ENCODE peak calls at places on chromosomes 12 and 14, in nine cellular contexts. One of them, this sample, is unnamed.
A peak's percentile ranks its signal among the peaks of the same experiment; 100 is the strongest.

GRCh38 chr12:44589697-44590096 is 286.4 kb downstream of the NELL2 start:
- DNase-seq in MM.1S: no peak
- DNase-seq in HepG2: no peak
- DNase-seq in PC-9: peak; percentile 41
- DNase-seq in upper lobe of left lung: no peak
- DNase-seq in right lobe of liver: no peak
- DNase-seq in sigmoid colon: no peak
- DNase-seq in Karpas-422: no peak
- DNase-seq in GM23338: no peak
- DNase-seq in this sample: no peak

GRCh38 chr14:45526715-45527549 is 273.9 kb upstream of the MIS18BP1 start:
- DNase-seq in GM23338: peak; percentile 85
- DNase-seq in HepG2: peak; percentile 63
- DNase-seq in right lobe of liver: no peak
- DNase-seq in PC-9: peak; percentile 56
- DNase-seq in upper lobe of left lung: no peak
- DNase-seq in sigmoid colon: no peak
- DNase-seq in Karpas-422: peak; percentile 85
- DNase-seq in MM.1S: peak; percentile 10
- DNase-seq in this sample: no peak

GRCh38 chr14:61573748-61574513 is 121.4 kb upstream of the HIF1A start:
- DNase-seq in Karpas-422: no peak
- DNase-seq in PC-9: peak; percentile 78
- DNase-seq in HepG2: no peak
- DNase-seq in GM23338: no peak
- DNase-seq in MM.1S: no peak
- DNase-seq in right lobe of liver: no peak
- DNase-seq in upper lobe of left lung: no peak
- DNase-seq in sigmoid colon: no peak
- DNase-seq in this sample: no peak

GRCh38 chr12:107448198-107448597 is 237.4 kb upstream of the PWP1 start:
- DNase-seq in right lobe of liver: no peak
- DNase-seq in sigmoid colon: no peak
- DNase-seq in HepG2: no peak
- DNase-seq in MM.1S: no peak
- DNase-seq in GM23338: peak; percentile 80
- DNase-seq in upper lobe of left lung: no peak
- DNase-seq in PC-9: no peak
- DNase-seq in Karpas-422: peak; percentile 66
- DNase-seq in this sample: no peak

GRCh38 chr12:129564768-129565167 is 339.1 kb downstream of the TMEM132D start:
- DNase-seq in Karpas-422: no peak
- DNase-seq in right lobe of liver: no peak
- DNase-seq in HepG2: no peak
- DNase-seq in MM.1S: peak; percentile 49
- DNase-seq in PC-9: no peak
- DNase-seq in GM23338: no peak
- DNase-seq in upper lobe of left lung: no peak
- DNase-seq in sigmoid colon: no peak
- DNase-seq in this sample: no peak

GRCh38 chr14:105061428-105062047 is 3.7 kb downstream of the GPR132 start:
- DNase-seq in GM23338: no peak
- DNase-seq in Karpas-422: no peak
- DNase-seq in sigmoid colon: peak; percentile 76
- DNase-seq in MM.1S: no peak
- DNase-seq in upper lobe of left lung: peak; percentile 69
- DNase-seq in right lobe of liver: peak; percentile 65
- DNase-seq in PC-9: no peak
- DNase-seq in HepG2: no peak
- DNase-seq in this sample: peak; percentile 79

GRCh38 chr14:23483216-23483854 is 13.8 kb downstream of the NGDN start:
- DNase-seq in HepG2: peak; percentile 69
- DNase-seq in upper lobe of left lung: no peak
- DNase-seq in Karpas-422: peak; percentile 84
- DNase-seq in GM23338: peak; percentile 93
- DNase-seq in sigmoid colon: no peak
- DNase-seq in MM.1S: no peak
- DNase-seq in PC-9: no peak
- DNase-seq in right lobe of liver: no peak
- DNase-seq in this sample: no peak

GRCh38 chr14:61561657-61562276 is 133.5 kb upstream of the HIF1A start:
- DNase-seq in sigmoid colon: peak; percentile 83
- DNase-seq in MM.1S: no peak
- DNase-seq in Karpas-422: no peak
- DNase-seq in HepG2: peak; percentile 94
- DNase-seq in upper lobe of left lung: peak; percentile 93
- DNase-seq in right lobe of liver: peak; percentile 75
- DNase-seq in PC-9: peak; percentile 100
- DNase-seq in GM23338: peak; percentile 36
- DNase-seq in this sample: peak; percentile 64

GRCh38 chr12:106284294-106285105 is 18.0 kb upstream of the TCP11L2 start:
- DNase-seq in sigmoid colon: no peak
- DNase-seq in HepG2: peak; percentile 91
- DNase-seq in right lobe of liver: no peak
- DNase-seq in Karpas-422: no peak
- DNase-seq in MM.1S: no peak
- DNase-seq in upper lobe of left lung: no peak
- DNase-seq in GM23338: no peak
- DNase-seq in PC-9: no peak
- DNase-seq in this sample: no peak

GRCh38 chr12:46664771-46665287 is 161.0 kb downstream of the SLC38A4 start:
- DNase-seq in HepG2: peak; percentile 83
- DNase-seq in sigmoid colon: no peak
- DNase-seq in right lobe of liver: no peak
- DNase-seq in upper lobe of left lung: peak; percentile 25
- DNase-seq in GM23338: no peak
- DNase-seq in MM.1S: peak; percentile 82
- DNase-seq in Karpas-422: no peak
- DNase-seq in PC-9: peak; percentile 89
- DNase-seq in this sample: no peak
- H3K4me1 ChIP-seq in HepG2: peaks cover 64% of the 10 kb centered on the region
- H3K4me1 ChIP-seq in sigmoid colon: peaks cover 14% of the 10 kb centered on the region
- H3K4me1 ChIP-seq in right lobe of liver: no peaks in the 10 kb centered on the region
- H3K4me1 ChIP-seq in upper lobe of left lung: peaks cover 14% of the 10 kb centered on the region
- H3K4me1 ChIP-seq in GM23338: peaks cover 17% of the 10 kb centered on the region
- H3K4me1 ChIP-seq in MM.1S: peaks cover 34% of the 10 kb centered on the region
- H3K4me1 ChIP-seq in Karpas-422: no peaks in the 10 kb centered on the region
- H3K4me1 ChIP-seq in PC-9: peaks cover 53% of the 10 kb centered on the region
- H3K4me1 ChIP-seq in this sample: peaks cover 15% of the 10 kb centered on the region

DNA sequence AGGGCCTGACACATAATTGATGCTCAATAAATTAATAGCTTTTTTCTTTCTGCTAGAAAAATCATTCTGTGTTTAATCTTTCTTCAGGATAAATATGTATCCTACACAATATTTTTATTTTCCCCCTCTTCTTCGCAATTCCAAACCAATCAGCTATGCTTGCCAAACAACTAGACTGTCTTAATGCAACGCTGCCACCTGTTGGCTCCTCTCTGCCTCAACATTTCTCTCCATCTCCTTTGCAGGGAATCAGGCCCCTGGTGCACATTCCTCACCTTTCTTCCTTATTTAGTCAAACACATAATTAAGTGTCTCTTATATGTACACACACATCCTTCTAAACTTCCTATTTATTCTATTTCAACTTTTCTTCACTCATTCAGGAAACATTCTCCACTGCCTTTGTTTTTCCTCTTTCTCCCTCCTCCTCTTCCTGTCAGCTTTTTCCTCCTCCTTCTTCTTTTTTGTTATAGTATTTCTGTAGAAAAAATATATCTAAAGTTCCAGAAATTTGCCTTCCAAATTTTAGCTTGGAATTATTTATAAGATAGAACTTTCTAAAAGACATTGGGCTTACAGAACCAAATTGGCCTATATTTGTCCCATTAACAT is 406.0 kb downstream of the PRKD1 start:
- DNase-seq in GM23338: peak; percentile 76
- DNase-seq in PC-9: no peak
- DNase-seq in sigmoid colon: no peak
- DNase-seq in HepG2: no peak
- DNase-seq in upper lobe of left lung: no peak
- DNase-seq in MM.1S: no peak
- DNase-seq in Karpas-422: peak; percentile 62
- DNase-seq in right lobe of liver: no peak
- DNase-seq in this sample: no peak
- H3K36me3 ChIP-seq in GM23338: no peaks in the 10 kb centered on the region
- H3K36me3 ChIP-seq in PC-9: no peaks in the 10 kb centered on the region
- H3K36me3 ChIP-seq in sigmoid colon: no peaks in the 10 kb centered on the region
- H3K36me3 ChIP-seq in HepG2: no peaks in the 10 kb centered on the region
- H3K36me3 ChIP-seq in upper lobe of left lung: no peaks in the 10 kb centered on the region
- H3K36me3 ChIP-seq in MM.1S: no peaks in the 10 kb centered on the region
- H3K36me3 ChIP-seq in Karpas-422: no peaks in the 10 kb centered on the region
- H3K36me3 ChIP-seq in right lobe of liver: no peaks in the 10 kb centered on the region
- H3K36me3 ChIP-seq in this sample: no peaks in the 10 kb centered on the region

GRCh38 chr14:91509083-91509877 is 830 bp downstream of the PPP4R3A start:
- DNase-seq in right lobe of liver: peak; percentile 81
- DNase-seq in Karpas-422: peak; percentile 78
- DNase-seq in upper lobe of left lung: peak; percentile 54
- DNase-seq in PC-9: no peak
- DNase-seq in MM.1S: peak; percentile 23
- DNase-seq in sigmoid colon: peak; percentile 71
- DNase-seq in HepG2: peak; percentile 67
- DNase-seq in GM23338: peak; percentile 56
- DNase-seq in this sample: peak; percentile 69

GRCh38 chr14:91509878-91510170 is 286 bp downstream of the PPP4R3A start:
- DNase-seq in Karpas-422: no peak
- DNase-seq in PC-9: no peak
- DNase-seq in right lobe of liver: no peak
- DNase-seq in MM.1S: peak; percentile 10
- DNase-seq in upper lobe of left lung: no peak
- DNase-seq in sigmoid colon: no peak
- DNase-seq in GM23338: no peak
- DNase-seq in HepG2: no peak
- DNase-seq in this sample: no peak

GRCh38 chr14:91503000-91503504 is 7.1 kb downstream of the PPP4R3A start:
- DNase-seq in MM.1S: no peak
- DNase-seq in Karpas-422: no peak
- DNase-seq in HepG2: no peak
- DNase-seq in right lobe of liver: no peak
- DNase-seq in PC-9: no peak
- DNase-seq in sigmoid colon: no peak
- DNase-seq in upper lobe of left lung: no peak
- DNase-seq in GM23338: no peak
- DNase-seq in this sample: no peak

GRCh38 chr14:91508105-91508504 is 2.0 kb downstream of the PPP4R3A start:
- DNase-seq in right lobe of liver: no peak
- DNase-seq in upper lobe of left lung: no peak
- DNase-seq in HepG2: no peak
- DNase-seq in GM23338: no peak
- DNase-seq in sigmoid colon: no peak
- DNase-seq in Karpas-422: no peak
- DNase-seq in MM.1S: no peak
- DNase-seq in PC-9: no peak
- DNase-seq in this sample: no peak

DNA sequence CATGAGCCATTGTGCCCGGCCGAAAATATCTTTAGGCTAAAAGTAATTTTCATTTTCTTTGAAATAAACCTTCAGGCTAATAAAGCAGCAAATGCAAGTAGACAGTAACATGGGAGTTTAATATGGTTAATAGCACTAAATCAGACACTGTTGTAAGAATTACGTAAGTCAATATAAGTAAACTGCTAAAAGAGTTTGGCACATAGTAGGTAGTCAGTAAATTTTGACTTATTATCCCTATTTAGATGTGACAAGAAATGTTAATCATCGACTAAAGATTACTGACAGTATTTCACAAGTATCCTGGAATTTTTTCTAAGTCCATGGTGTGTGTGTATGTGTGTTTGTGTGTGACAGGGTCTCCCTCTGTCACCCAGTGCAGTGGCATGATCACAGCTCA is 3.9 kb downstream of the PPP4R3A start:
- DNase-seq in right lobe of liver: no peak
- DNase-seq in GM23338: no peak
- DNase-seq in PC-9: no peak
- DNase-seq in sigmoid colon: no peak
- DNase-seq in Karpas-422: no peak
- DNase-seq in MM.1S: no peak
- DNase-seq in HepG2: no peak
- DNase-seq in upper lobe of left lung: no peak
- DNase-seq in this sample: no peak
- H3K4me1 ChIP-seq in right lobe of liver: no peaks in the 10 kb centered on the region
- H3K4me1 ChIP-seq in GM23338: peaks cover 18% of the 10 kb centered on the region
- H3K4me1 ChIP-seq in PC-9: peaks cover 8% of the 10 kb centered on the region
- H3K4me1 ChIP-seq in sigmoid colon: peaks cover 57% of the 10 kb centered on the region
- H3K4me1 ChIP-seq in Karpas-422: peaks cover 21% of the 10 kb centered on the region
- H3K4me1 ChIP-seq in MM.1S: no peaks in the 10 kb centered on the region
- H3K4me1 ChIP-seq in HepG2: peaks cover 54% of the 10 kb centered on the region
- H3K4me1 ChIP-seq in upper lobe of left lung: peaks cover 56% of the 10 kb centered on the region
- H3K4me1 ChIP-seq in this sample: no peaks in the 10 kb centered on the region

DNA sequence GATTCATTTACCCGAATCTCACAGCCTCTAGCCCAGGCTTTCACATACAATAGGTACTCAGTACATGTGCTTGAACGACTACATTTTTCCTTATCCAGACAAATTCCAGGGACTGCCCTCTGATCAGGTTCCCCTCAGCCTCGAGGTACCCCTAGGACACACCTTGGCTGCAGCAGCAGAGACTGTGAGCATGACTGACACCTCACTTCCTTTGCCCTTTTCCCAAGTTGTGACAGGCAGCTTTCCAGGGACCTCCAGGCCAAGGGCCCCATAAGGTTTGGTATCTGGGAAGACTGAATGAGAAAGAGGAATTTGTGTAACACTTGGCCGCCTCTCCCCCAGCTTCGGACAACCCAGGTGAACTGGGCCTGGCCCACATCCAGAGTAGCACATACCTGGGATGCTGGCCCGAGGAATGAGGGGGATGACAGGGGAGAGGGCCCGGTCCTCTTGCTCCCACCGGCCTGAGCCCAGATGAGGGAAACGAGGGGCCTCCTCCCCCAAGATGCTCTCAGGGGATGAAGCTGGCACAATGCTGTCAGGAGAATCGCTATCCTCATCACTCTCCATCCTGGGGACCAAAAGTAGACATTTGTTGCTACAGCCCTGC is 10.2 kb upstream of the PRKAG1 start:
- DNase-seq in HepG2: no peak
- DNase-seq in right lobe of liver: no peak
- DNase-seq in GM23338: no peak
- DNase-seq in MM.1S: no peak
- DNase-seq in sigmoid colon: no peak
- DNase-seq in upper lobe of left lung: no peak
- DNase-seq in Karpas-422: no peak
- DNase-seq in PC-9: no peak
- DNase-seq in this sample: no peak
- H3K36me3 ChIP-seq in HepG2: peaks cover 88% of the 10 kb centered on the region
- H3K36me3 ChIP-seq in right lobe of liver: peaks cover 77% of the 10 kb centered on the region
- H3K36me3 ChIP-seq in GM23338: peaks cover 36% of the 10 kb centered on the region
- H3K36me3 ChIP-seq in MM.1S: no peaks in the 10 kb centered on the region
- H3K36me3 ChIP-seq in sigmoid colon: peaks cover 47% of the 10 kb centered on the region
- H3K36me3 ChIP-seq in upper lobe of left lung: peaks cover 100% of the 10 kb centered on the region
- H3K36me3 ChIP-seq in Karpas-422: peaks cover 45% of the 10 kb centered on the region
- H3K36me3 ChIP-seq in PC-9: peaks cover 9% of the 10 kb centered on the region
- H3K36me3 ChIP-seq in this sample: peaks cover 97% of the 10 kb centered on the region